ENCODE peak calls at places on chromosomes 3 and 15, in eight cellular contexts. One of them, this sample, is unnamed.

GRCh38 chr3:128326051-128326823 is 140.5 kb downstream of the DNAJB8 start:
- DNase-seq in esophagus squamous epithelium: no peak
- DNase-seq in HepG2: no peak
- DNase-seq in uterus: no peak
- DNase-seq in ovary: no peak
- DNase-seq in stomach: peak
- DNase-seq in HCT116: no peak
- DNase-seq in sigmoid colon: peak
- DNase-seq in this sample: no peak

GRCh38 chr15:95829062-95829461 is 501.4 kb upstream of the NR2F2 start:
- DNase-seq in ovary: no peak
- DNase-seq in HepG2: no peak
- DNase-seq in sigmoid colon: no peak
- DNase-seq in uterus: no peak
- DNase-seq in stomach: no peak
- DNase-seq in HCT116: no peak
- DNase-seq in esophagus squamous epithelium: no peak
- DNase-seq in this sample: no peak

GRCh38 chr15:80615783-80616391 is 79.2 kb upstream of the ABHD17C start:
- DNase-seq in esophagus squamous epithelium: no peak
- DNase-seq in HepG2: peak
- DNase-seq in HCT116: no peak
- DNase-seq in sigmoid colon: peak
- DNase-seq in ovary: peak
- DNase-seq in uterus: no peak
- DNase-seq in stomach: peak
- DNase-seq in this sample: no peak

GRCh38 chr3:23402728-23403505 is 199.8 kb downstream of the UBE2E2 start:
- DNase-seq in ovary: no peak
- DNase-seq in uterus: no peak
- DNase-seq in esophagus squamous epithelium: no peak
- DNase-seq in sigmoid colon: no peak
- DNase-seq in HepG2: no peak
- DNase-seq in HCT116: no peak
- DNase-seq in stomach: no peak
- DNase-seq in this sample: no peak

GRCh38 chr3:119524931-119525662 is 26.8 kb downstream of the TIMMDC1 start:
- DNase-seq in uterus: no peak
- DNase-seq in esophagus squamous epithelium: no peak
- DNase-seq in sigmoid colon: no peak
- DNase-seq in stomach: no peak
- DNase-seq in HCT116: no peak
- DNase-seq in HepG2: no peak
- DNase-seq in ovary: no peak
- DNase-seq in this sample: no peak

GRCh38 chr3:160755776-160756304 is at the start of gene PPM1L:
- DNase-seq in stomach: peak
- DNase-seq in esophagus squamous epithelium: peak
- DNase-seq in uterus: peak
- DNase-seq in ovary: peak
- DNase-seq in HCT116: peak
- DNase-seq in sigmoid colon: peak
- DNase-seq in HepG2: no peak
- DNase-seq in this sample: peak

GRCh38 chr3:25169146-25169545 is 258.9 kb upstream of the RARB start:
- DNase-seq in ovary: no peak
- DNase-seq in sigmoid colon: no peak
- DNase-seq in stomach: no peak
- DNase-seq in esophagus squamous epithelium: no peak
- DNase-seq in uterus: no peak
- DNase-seq in HCT116: no peak
- DNase-seq in HepG2: no peak
- DNase-seq in this sample: no peak

GRCh38 chr3:107201146-107201545 is 176.1 kb upstream of the CCDC54 start:
- DNase-seq in uterus: no peak
- DNase-seq in HepG2: no peak
- DNase-seq in ovary: no peak
- DNase-seq in esophagus squamous epithelium: no peak
- DNase-seq in sigmoid colon: no peak
- DNase-seq in stomach: no peak
- DNase-seq in HCT116: no peak
- DNase-seq in this sample: no peak

GRCh38 chr15:31391687-31392671 is 65.3 kb downstream of the KLF13 start:
- DNase-seq in stomach: peak
- DNase-seq in esophagus squamous epithelium: peak
- DNase-seq in HepG2: no peak
- DNase-seq in ovary: peak
- DNase-seq in uterus: peak
- DNase-seq in HCT116: no peak
- DNase-seq in sigmoid colon: peak
- DNase-seq in this sample: peak

GRCh38 chr3:182487048-182487447 is 306.3 kb upstream of the ATP11B start:
- DNase-seq in esophagus squamous epithelium: no peak
- DNase-seq in ovary: no peak
- DNase-seq in stomach: no peak
- DNase-seq in HCT116: no peak
- DNase-seq in uterus: no peak
- DNase-seq in HepG2: no peak
- DNase-seq in sigmoid colon: no peak
- DNase-seq in this sample: no peak

GRCh38 chr3:117874028-117874765 is 1160.4 kb downstream of the IGSF11 start:
- DNase-seq in HepG2: no peak
- DNase-seq in sigmoid colon: no peak
- DNase-seq in HCT116: no peak
- DNase-seq in stomach: no peak
- DNase-seq in uterus: no peak
- DNase-seq in esophagus squamous epithelium: no peak
- DNase-seq in ovary: no peak
- DNase-seq in this sample: no peak

GRCh38 chr3:12750223-12750622 is 8.8 kb downstream of the TMEM40 start:
- DNase-seq in esophagus squamous epithelium: no peak
- DNase-seq in HCT116: peak
- DNase-seq in sigmoid colon: no peak
- DNase-seq in HepG2: peak
- DNase-seq in stomach: peak
- DNase-seq in ovary: no peak
- DNase-seq in uterus: peak
- DNase-seq in this sample: no peak

GRCh38 chr3:48739955-48740823 is 23.2 kb upstream of the IP6K2 start:
- DNase-seq in stomach: peak
- DNase-seq in HCT116: peak
- DNase-seq in sigmoid colon: peak
- DNase-seq in uterus: peak
- DNase-seq in esophagus squamous epithelium: no peak
- DNase-seq in ovary: peak
- DNase-seq in HepG2: peak
- DNase-seq in this sample: peak

GRCh38 chr15:89019436-89019835 is 68.8 kb upstream of the ABHD2 start:
- DNase-seq in uterus: no peak
- DNase-seq in HepG2: no peak
- DNase-seq in stomach: no peak
- DNase-seq in HCT116: no peak
- DNase-seq in sigmoid colon: no peak
- DNase-seq in esophagus squamous epithelium: no peak
- DNase-seq in ovary: no peak
- DNase-seq in this sample: no peak

GRCh38 chr3:18422972-18423371 is 2.2 kb downstream of the SATB1 start:
- DNase-seq in uterus: no peak
- DNase-seq in HCT116: no peak
- DNase-seq in HepG2: no peak
- DNase-seq in stomach: no peak
- DNase-seq in esophagus squamous epithelium: no peak
- DNase-seq in ovary: no peak
- DNase-seq in sigmoid colon: no peak
- DNase-seq in this sample: no peak

DNA sequence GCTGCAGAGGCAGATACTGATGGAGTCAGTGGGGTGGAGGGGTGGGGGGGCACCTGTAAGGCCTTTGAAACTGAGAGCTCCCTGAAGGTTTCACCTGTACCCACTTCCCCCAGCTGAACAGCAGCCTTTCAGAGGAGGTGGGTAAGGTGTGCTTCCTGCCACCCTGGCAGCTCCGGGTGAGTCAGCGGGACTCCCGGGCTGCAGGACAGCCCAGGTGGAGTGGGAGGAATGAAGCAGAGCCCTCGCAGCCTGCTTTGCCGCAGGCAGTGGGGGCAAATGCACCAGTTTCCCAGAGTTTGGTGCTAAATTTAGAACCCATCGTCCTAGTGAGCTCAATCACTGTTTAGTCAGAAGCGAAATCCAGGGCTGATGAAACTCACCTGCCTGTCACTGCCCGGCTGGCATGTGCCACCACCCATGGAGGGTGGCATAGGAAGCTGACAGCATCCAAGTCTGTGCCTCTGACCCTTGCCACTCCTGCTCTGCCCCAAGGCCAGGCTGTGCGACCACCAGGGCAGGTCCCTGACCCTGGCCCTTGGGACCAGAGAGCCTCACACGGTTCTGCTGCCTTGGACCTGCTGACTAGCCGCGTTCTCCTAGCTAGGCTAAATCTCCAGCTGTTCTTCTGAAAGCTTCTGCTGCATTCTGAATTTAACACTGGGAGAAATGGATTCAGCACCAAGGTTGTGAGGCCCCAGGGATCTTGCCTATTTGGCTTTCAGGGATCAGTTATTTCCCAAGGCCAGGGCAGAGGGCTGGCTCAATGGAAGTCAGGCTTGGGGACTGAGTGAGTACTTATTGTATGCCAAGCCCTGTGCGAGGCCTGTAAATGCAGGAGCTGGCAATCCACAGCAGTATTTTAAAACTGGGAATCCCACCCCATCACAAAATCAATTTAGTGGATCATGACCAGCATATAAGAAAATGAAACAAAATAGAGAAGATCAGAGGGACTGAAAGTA is 67.3 kb upstream of the RASGRF1 start:
- DNase-seq in HepG2: no peak
- DNase-seq in esophagus squamous epithelium: no peak
- DNase-seq in stomach: no peak
- DNase-seq in ovary: no peak
- DNase-seq in HCT116: no peak
- DNase-seq in uterus: no peak
- DNase-seq in sigmoid colon: no peak
- DNase-seq in this sample: no peak
- TF ChIP-seq POLR2A in HepG2: no peak
- TF ChIP-seq POLR2A in esophagus squamous epithelium: no peak
- TF ChIP-seq POLR2A in stomach: no peak
- TF ChIP-seq POLR2A in ovary: no peak
- TF ChIP-seq POLR2A in HCT116: no peak
- TF ChIP-seq POLR2A in uterus: no peak
- TF ChIP-seq POLR2A in sigmoid colon: no peak
- TF ChIP-seq POLR2A in this sample: no peak

DNA sequence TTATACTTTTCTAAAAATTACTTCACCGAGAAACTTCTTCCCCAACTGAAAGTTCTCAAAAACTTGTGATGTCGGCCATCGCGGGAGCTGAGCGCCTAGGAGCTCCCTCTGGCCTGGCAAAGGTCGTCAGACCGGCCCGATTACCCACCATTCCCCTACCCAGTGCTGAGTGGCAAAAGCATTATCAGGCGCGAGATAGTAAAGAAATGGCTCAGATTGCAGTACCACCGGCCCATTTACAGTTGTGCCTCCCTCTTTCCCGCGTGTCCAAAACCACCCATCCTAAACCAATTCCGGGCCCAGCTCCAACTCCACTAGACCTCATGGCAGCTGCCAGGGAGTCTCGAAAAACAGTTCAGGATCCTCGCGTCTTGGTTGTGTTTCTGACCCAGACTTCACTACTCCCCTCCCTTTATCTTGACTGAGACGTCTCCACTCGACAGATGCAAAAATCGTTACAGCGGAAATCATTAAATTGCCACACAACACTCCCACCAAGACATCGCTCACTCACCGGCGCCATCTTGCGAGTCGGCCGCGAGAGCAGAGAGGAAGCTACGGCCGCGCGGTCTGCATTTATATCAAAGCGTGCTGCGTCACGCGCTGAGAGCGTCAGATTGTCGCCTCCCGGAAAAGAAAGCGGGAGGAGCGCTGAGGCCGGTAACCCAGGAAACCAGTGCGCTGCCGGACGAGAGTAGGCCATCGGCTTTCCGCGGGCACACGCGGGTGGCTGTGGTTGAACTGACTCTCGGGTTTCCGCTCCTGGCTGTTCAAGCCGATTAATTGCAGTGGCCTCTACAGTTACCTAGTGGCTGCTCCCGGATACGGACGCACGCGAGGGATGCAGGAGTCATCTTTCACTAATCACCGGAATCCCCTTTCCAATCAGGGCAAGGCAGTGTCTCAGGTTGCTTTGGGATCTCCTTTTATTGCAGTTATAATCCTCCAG is at the start of gene RPL22L1:
- DNase-seq in esophagus squamous epithelium: no peak
- DNase-seq in HepG2: peak
- DNase-seq in stomach: peak
- DNase-seq in uterus: peak
- DNase-seq in ovary: peak
- DNase-seq in HCT116: peak
- DNase-seq in sigmoid colon: peak
- DNase-seq in this sample: peak
- TF ChIP-seq POLR2A in esophagus squamous epithelium: peak
- TF ChIP-seq POLR2A in HepG2: peak
- TF ChIP-seq POLR2A in stomach: no peak
- TF ChIP-seq POLR2A in uterus: peak
- TF ChIP-seq POLR2A in ovary: peak
- TF ChIP-seq POLR2A in HCT116: peak
- TF ChIP-seq POLR2A in sigmoid colon: peak
- TF ChIP-seq POLR2A in this sample: peak

DNA sequence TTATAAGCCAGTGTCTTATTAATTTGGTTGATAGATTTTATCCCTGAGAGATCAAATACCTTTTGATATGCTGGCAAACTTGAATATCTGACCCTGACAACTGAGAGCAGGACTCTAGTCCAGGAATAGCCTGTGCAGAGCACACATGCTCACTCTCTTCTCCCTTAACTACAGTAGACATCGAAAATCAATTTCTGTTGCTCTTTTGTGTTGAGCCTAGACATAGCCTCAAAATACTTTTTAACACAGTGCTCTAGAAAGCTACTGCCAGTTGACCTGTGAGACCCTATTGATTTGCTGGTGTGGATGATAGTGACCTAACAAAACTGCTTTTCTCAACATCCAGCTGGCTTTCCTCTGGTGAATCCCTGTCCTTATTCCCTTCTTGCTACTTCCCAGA is 86.4 kb upstream of the ANKRD28 start:
- DNase-seq in HepG2: no peak
- DNase-seq in esophagus squamous epithelium: no peak
- DNase-seq in uterus: no peak
- DNase-seq in ovary: no peak
- DNase-seq in HCT116: no peak
- DNase-seq in stomach: no peak
- DNase-seq in sigmoid colon: no peak
- DNase-seq in this sample: no peak
- TF ChIP-seq POLR2A in HepG2: no peak
- TF ChIP-seq POLR2A in esophagus squamous epithelium: no peak
- TF ChIP-seq POLR2A in uterus: no peak
- TF ChIP-seq POLR2A in ovary: no peak
- TF ChIP-seq POLR2A in HCT116: no peak
- TF ChIP-seq POLR2A in stomach: no peak
- TF ChIP-seq POLR2A in sigmoid colon: no peak
- TF ChIP-seq POLR2A in this sample: no peak

DNA sequence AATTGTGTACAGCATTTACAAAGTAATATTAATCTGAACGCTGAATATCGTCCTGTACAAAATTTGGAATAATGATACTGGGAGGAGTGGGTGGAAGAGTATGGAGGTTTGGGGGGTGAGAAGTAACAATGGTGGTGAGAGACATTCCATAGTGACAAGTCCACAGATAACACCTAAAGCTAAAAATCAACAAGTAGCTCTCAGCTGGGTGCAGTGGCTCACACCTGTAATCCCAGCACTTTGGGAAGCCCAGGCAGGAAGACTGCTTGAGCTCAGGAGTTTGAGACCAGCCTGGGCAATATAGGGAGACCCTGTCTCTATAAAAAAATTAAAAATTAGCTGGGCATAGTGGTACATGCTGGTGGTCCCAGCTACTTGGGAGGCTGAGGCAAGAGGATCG is 5.1 kb downstream of the MRPS25 start:
- DNase-seq in ovary: no peak
- DNase-seq in stomach: no peak
- DNase-seq in HepG2: no peak
- DNase-seq in esophagus squamous epithelium: no peak
- DNase-seq in sigmoid colon: no peak
- DNase-seq in HCT116: no peak
- DNase-seq in uterus: no peak
- DNase-seq in this sample: no peak
- TF ChIP-seq POLR2A in ovary: no peak
- TF ChIP-seq POLR2A in stomach: no peak
- TF ChIP-seq POLR2A in HepG2: no peak
- TF ChIP-seq POLR2A in esophagus squamous epithelium: no peak
- TF ChIP-seq POLR2A in sigmoid colon: no peak
- TF ChIP-seq POLR2A in HCT116: no peak
- TF ChIP-seq POLR2A in uterus: no peak
- TF ChIP-seq POLR2A in this sample: no peak

This sample was measured in GM12891.